ENCODE peak calls at places on chromosome 3, in seven cellular contexts. T, V, J, E, K, L and C are unnamed samples.

GRCh38 chr3:178189854-178190253 is 346.4 kb upstream of the KCNMB2 start:
- DNase-seq in J (no peak), E (no peak), K (no peak), T (no peak), V (no peak), L (no peak), C (no peak)

GRCh38 chr3:48863122-48863521 is 15.4 kb upstream of the PRKAR2A start:
- DNase-seq in J (no peak), L (no peak), V (no peak), T (no peak), K (peak), E (no peak), C (no peak)

GRCh38 chr3:115227461-115227860 is 80.4 kb upstream of the ZBTB20 start:
- DNase-seq in K (no peak), V (no peak), L (no peak), J (no peak), E (no peak), T (no peak), C (no peak)

GRCh38 chr3:139121513-139122220 is 77.0 kb upstream of the PRR23C start:
- DNase-seq in E (no peak), K (peak), T (no peak), J (no peak), V (no peak), L (peak), C (no peak)

GRCh38 chr3:66485291-66485968 is 15.4 kb downstream of the LRIG1 start:
- DNase-seq in J (no peak), E (no peak), K (no peak), L (no peak), V (no peak), T (no peak), C (no peak)

GRCh38 chr3:68705695-68706429 is 226.5 kb downstream of the TAFA4 start:
- DNase-seq in J (no peak), E (no peak), V (no peak), T (no peak), L (no peak), K (no peak), C (no peak)

GRCh38 chr3:30228302-30228631 is 378.1 kb upstream of the TGFBR2 start:
- DNase-seq in E (no peak), J (no peak), L (no peak), V (no peak), T (no peak), K (no peak), C (no peak)

GRCh38 chr3:16824085-16824696 is 60.6 kb upstream of the PLCL2 start:
- DNase-seq in L (no peak), E (no peak), V (peak), J (no peak), K (no peak), T (no peak), C (peak)

GRCh38 chr3:52005571-52005986 is 9.9 kb upstream of the RPL29 start:
- DNase-seq in K (peak), E (no peak), T (peak), V (no peak), J (no peak), L (peak), C (no peak)

GRCh38 chr3:197408177-197408957 is 110.0 kb upstream of the DLG1 start:
- DNase-seq in T (no peak), L (no peak), V (no peak), E (no peak), J (no peak), K (no peak), C (no peak)

GRCh38 chr3:94121161-94121560 is 58.3 kb downstream of the NSUN3 start:
- DNase-seq in K (no peak), L (no peak), J (no peak), E (no peak), T (no peak), V (no peak), C (no peak)

GRCh38 chr3:195030791-195031321 is 240.1 kb downstream of the XXYLT1 start:
- DNase-seq in T (no peak), V (no peak), L (no peak), J (no peak), E (no peak), K (no peak), C (no peak)

GRCh38 chr3:194322701-194323174 is 28.4 kb downstream of the CPN2 start:
- DNase-seq in K (peak), T (peak), V (no peak), E (no peak), J (no peak), L (no peak), C (no peak)

GRCh38 chr3:124770341-124771082 is 40.3 kb downstream of the UMPS start:
- DNase-seq in K (no peak), T (no peak), E (no peak), V (no peak), L (peak), J (no peak), C (no peak)

GRCh38 chr3:66411436-66411835 is 89.4 kb downstream of the LRIG1 start:
- DNase-seq in E (no peak), V (no peak), J (no peak), K (no peak), L (no peak), T (no peak), C (no peak)

GRCh38 chr3:16825617-16826204 is 59.0 kb upstream of the PLCL2 start:
- DNase-seq in J (no peak), E (no peak), V (no peak), L (no peak), T (no peak), K (no peak), C (no peak)

GRCh38 chr3:122705379-122705778 is 24.7 kb downstream of the PARP14 start:
- DNase-seq in L (no peak), T (no peak), J (no peak), K (no peak), E (no peak), V (no peak), C (no peak)

GRCh38 chr3:89867286-89867685 is 759.9 kb downstream of the EPHA3 start:
- DNase-seq in V (no peak), T (no peak), J (no peak), L (no peak), E (no peak), K (no peak), C (no peak)

GRCh38 chr3:115503386-115503785 is 119.9 kb upstream of the GAP43 start:
- DNase-seq in L (no peak), T (no peak), J (no peak), V (no peak), E (no peak), K (no peak), C (no peak)

DNA sequence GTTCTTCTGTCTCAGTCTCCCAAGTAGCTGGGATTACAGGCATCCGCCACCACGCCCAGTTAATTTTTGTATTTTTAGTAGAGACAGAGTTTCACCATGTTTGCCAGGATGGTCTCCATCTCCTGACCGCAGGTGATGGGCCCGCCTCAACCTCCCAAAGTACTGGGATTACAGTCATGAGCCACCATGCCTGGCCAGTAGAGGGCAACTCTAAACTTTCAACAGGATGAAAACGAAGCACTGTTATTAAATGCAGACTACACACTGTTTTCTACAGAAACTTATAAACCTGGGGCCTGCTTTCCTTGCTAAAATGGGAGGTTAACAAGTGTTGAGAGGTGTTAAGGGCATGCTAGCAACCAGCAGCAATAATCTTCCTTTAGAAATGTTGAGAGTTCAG is 7.6 kb downstream of the ARPC4 start:
- DNase-seq in J (no peak), V (no peak), T (no peak), K (no peak), E (no peak), L (no peak), C (no peak)
- TF ChIP-seq CTCF in J (no peak), V (peak), T (no peak), K (peak), E (peak), L (peak), C (no peak)

GRCh38 chr3:168066882-168067281 is 28.8 kb downstream of the GOLIM4 start:
- DNase-seq in K (no peak), L (no peak), V (no peak), E (no peak), J (no peak), T (no peak), C (no peak)
- TF ChIP-seq CTCF in K (no peak), L (no peak), V (no peak), E (no peak), J (no peak), T (no peak), C (no peak)

GRCh38 chr3:127002195-127003174 is 19.6 kb downstream of the PLXNA1 start:
- DNase-seq in K (no peak), E (peak), T (peak), V (peak), L (peak), J (no peak), C (peak)
- TF ChIP-seq CTCF in K (peak), E (peak), T (peak), V (peak), L (peak), J (peak), C (no peak)

DNA sequence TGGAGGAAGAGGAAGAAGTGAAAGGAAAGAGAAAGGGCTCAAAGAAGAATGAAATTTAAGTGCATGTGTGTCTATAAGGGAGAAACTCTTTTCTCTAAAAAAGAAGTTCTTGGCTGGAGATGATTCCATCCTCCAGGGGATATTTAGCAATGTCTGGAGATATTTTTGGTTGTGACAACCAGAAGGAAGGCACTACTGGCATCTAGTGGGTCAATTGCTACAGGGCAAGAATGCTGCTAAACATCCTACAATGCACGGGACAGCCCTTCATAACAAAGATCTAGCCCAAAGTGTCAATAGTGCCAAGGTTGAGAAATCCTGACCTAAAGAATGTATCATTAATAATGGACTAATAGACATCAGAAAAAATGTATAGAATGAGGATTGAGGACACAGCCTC is 57.4 kb upstream of the ST3GAL6 start:
- DNase-seq in V (no peak), J (no peak), E (no peak), T (no peak), K (no peak), L (no peak), C (no peak)
- TF ChIP-seq CTCF in V (no peak), J (no peak), E (no peak), T (no peak), K (no peak), L (no peak), C (no peak)

DNA sequence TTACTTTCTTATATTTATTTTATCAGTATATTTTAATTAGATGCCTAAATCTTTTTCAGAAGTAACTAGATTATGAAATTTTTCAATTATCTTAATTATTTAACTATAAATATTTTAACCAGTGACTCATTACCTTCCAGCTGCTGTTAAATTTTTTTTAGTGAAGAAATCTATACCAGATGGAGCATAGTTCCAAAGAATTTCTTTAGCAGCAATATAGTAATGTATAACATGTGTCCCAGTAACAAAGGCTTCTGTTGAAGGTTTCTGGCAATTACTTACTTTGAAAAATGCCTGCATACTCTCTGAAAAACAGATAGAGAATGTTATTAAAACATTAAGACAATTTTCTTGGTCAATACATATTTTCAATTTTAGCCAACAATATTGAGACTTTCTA is 45.1 kb upstream of the CP start:
- DNase-seq in L (no peak), E (no peak), V (no peak), J (no peak), K (no peak), T (no peak), C (no peak)
- TF ChIP-seq CTCF in L (no peak), E (no peak), V (no peak), J (no peak), K (no peak), T (no peak), C (no peak)

GRCh38 chr3:64575211-64575844 is 112.5 kb downstream of the ADAMTS9 start:
- DNase-seq in J (no peak), T (no peak), V (peak), E (no peak), K (no peak), L (no peak), C (peak)
- TF ChIP-seq CTCF in J (peak), T (no peak), V (peak), E (peak), K (peak), L (peak), C (peak)

GRCh38 chr3:108475220-108475782 is 35.1 kb downstream of the MYH15 start:
- DNase-seq in E (no peak), L (no peak), T (no peak), V (no peak), J (no peak), K (no peak), C (no peak)

GRCh38 chr3:108473711-108474110 is 36.7 kb downstream of the MYH15 start:
- DNase-seq in T (no peak), L (no peak), V (no peak), E (no peak), J (no peak), K (no peak), C (no peak)

GRCh38 chr3:108474581-108474980 is 35.8 kb downstream of the MYH15 start:
- DNase-seq in J (no peak), T (no peak), E (no peak), V (no peak), K (no peak), L (no peak), C (no peak)

GRCh38 chr3:108479212-108479611 is 31.2 kb downstream of the MYH15 start:
- DNase-seq in J (no peak), E (peak), L (no peak), V (no peak), K (no peak), T (peak), C (no peak)

GRCh38 chr3:108477511-108478147 is 32.8 kb downstream of the MYH15 start:
- DNase-seq in K (no peak), T (peak), J (no peak), V (peak), E (peak), L (no peak), C (peak)
- TF ChIP-seq CTCF in K (peak), T (peak), J (peak), V (peak), E (peak), L (peak), C (peak)

GRCh38 chr3:64717872-64718613 is 30.2 kb upstream of the ADAMTS9 start:
- DNase-seq in V (no peak), J (no peak), T (no peak), K (no peak), L (no peak), E (no peak), C (no peak)
- TF ChIP-seq CTCF in V (peak), J (peak), T (peak), K (peak), L (no peak), E (peak), C (no peak)